ENCODE peak calls at places on chromosomes 12 and 14, in five cellular contexts. One of them, this sample, is unnamed.

GRCh38 chr14:49594347-49595089 is 4.2 kb upstream of the LRR1 start:
- DNase-seq in stimulated activated naive B cell treated with anti-CD40 and anti-IgM and Interleukin-4, amounts not matched to agents 10 μg/mL and 1 μg/mL and 100 μg/mL, for 72 hours: no peak
- DNase-seq in SK-N-MC: no peak
- DNase-seq in iPS-NIHi11: no peak
- DNase-seq in pons: peak
- DNase-seq in this sample: peak

GRCh38 chr12:72453550-72453949 is 181.4 kb downstream of the TRHDE start:
- DNase-seq in SK-N-MC: no peak
- DNase-seq in pons: no peak
- DNase-seq in stimulated activated naive B cell treated with anti-CD40 and anti-IgM and Interleukin-4, amounts not matched to agents 10 μg/mL and 1 μg/mL and 100 μg/mL, for 72 hours: no peak
- DNase-seq in iPS-NIHi11: no peak
- DNase-seq in this sample: no peak

GRCh38 chr12:50387487-50387886 is 8.9 kb downstream of the FAM186A start:
- DNase-seq in SK-N-MC: no peak
- DNase-seq in iPS-NIHi11: no peak
- DNase-seq in stimulated activated naive B cell treated with anti-CD40 and anti-IgM and Interleukin-4, amounts not matched to agents 10 μg/mL and 1 μg/mL and 100 μg/mL, for 72 hours: no peak
- DNase-seq in pons: no peak
- DNase-seq in this sample: no peak

GRCh38 chr12:26239508-26240328 is 44.3 kb downstream of the SSPN start:
- DNase-seq in pons: peak
- DNase-seq in SK-N-MC: no peak
- DNase-seq in iPS-NIHi11: no peak
- DNase-seq in stimulated activated naive B cell treated with anti-CD40 and anti-IgM and Interleukin-4, amounts not matched to agents 10 μg/mL and 1 μg/mL and 100 μg/mL, for 72 hours: no peak
- DNase-seq in this sample: no peak

GRCh38 chr12:91986084-91986483 is 159.6 kb downstream of the BTG1 start:
- DNase-seq in SK-N-MC: no peak
- DNase-seq in stimulated activated naive B cell treated with anti-CD40 and anti-IgM and Interleukin-4, amounts not matched to agents 10 μg/mL and 1 μg/mL and 100 μg/mL, for 72 hours: no peak
- DNase-seq in pons: no peak
- DNase-seq in iPS-NIHi11: no peak
- DNase-seq in this sample: no peak

GRCh38 chr12:52776435-52776834 is 710 bp downstream of the KRT76 start:
- DNase-seq in SK-N-MC: no peak
- DNase-seq in pons: no peak
- DNase-seq in iPS-NIHi11: no peak
- DNase-seq in stimulated activated naive B cell treated with anti-CD40 and anti-IgM and Interleukin-4, amounts not matched to agents 10 μg/mL and 1 μg/mL and 100 μg/mL, for 72 hours: no peak
- DNase-seq in this sample: no peak

GRCh38 chr14:104093366-104094055 is 8.0 kb downstream of the ASPG start:
- DNase-seq in SK-N-MC: no peak
- DNase-seq in iPS-NIHi11: no peak
- DNase-seq in stimulated activated naive B cell treated with anti-CD40 and anti-IgM and Interleukin-4, amounts not matched to agents 10 μg/mL and 1 μg/mL and 100 μg/mL, for 72 hours: no peak
- DNase-seq in pons: no peak
- DNase-seq in this sample: no peak

GRCh38 chr12:100445081-100445481 is 28.6 kb upstream of the NR1H4 start:
- DNase-seq in stimulated activated naive B cell treated with anti-CD40 and anti-IgM and Interleukin-4, amounts not matched to agents 10 μg/mL and 1 μg/mL and 100 μg/mL, for 72 hours: no peak
- DNase-seq in iPS-NIHi11: no peak
- DNase-seq in SK-N-MC: no peak
- DNase-seq in pons: no peak
- DNase-seq in this sample: no peak

GRCh38 chr14:87149583-87150354 is 843.2 kb downstream of the GALC start:
- DNase-seq in pons: no peak
- DNase-seq in SK-N-MC: no peak
- DNase-seq in iPS-NIHi11: peak
- DNase-seq in stimulated activated naive B cell treated with anti-CD40 and anti-IgM and Interleukin-4, amounts not matched to agents 10 μg/mL and 1 μg/mL and 100 μg/mL, for 72 hours: no peak
- DNase-seq in this sample: no peak

GRCh38 chr12:80178846-80179245 is 79.5 kb downstream of the OTOGL start:
- DNase-seq in iPS-NIHi11: no peak
- DNase-seq in stimulated activated naive B cell treated with anti-CD40 and anti-IgM and Interleukin-4, amounts not matched to agents 10 μg/mL and 1 μg/mL and 100 μg/mL, for 72 hours: no peak
- DNase-seq in pons: no peak
- DNase-seq in SK-N-MC: no peak
- DNase-seq in this sample: no peak

GRCh38 chr12:68403711-68404110 is 71.5 kb upstream of the MDM1 start:
- DNase-seq in stimulated activated naive B cell treated with anti-CD40 and anti-IgM and Interleukin-4, amounts not matched to agents 10 μg/mL and 1 μg/mL and 100 μg/mL, for 72 hours: no peak
- DNase-seq in iPS-NIHi11: no peak
- DNase-seq in pons: no peak
- DNase-seq in SK-N-MC: no peak
- DNase-seq in this sample: no peak

GRCh38 chr14:102775855-102776760 is 1.1 kb upstream of the TRAF3 start:
- DNase-seq in stimulated activated naive B cell treated with anti-CD40 and anti-IgM and Interleukin-4, amounts not matched to agents 10 μg/mL and 1 μg/mL and 100 μg/mL, for 72 hours: no peak
- DNase-seq in SK-N-MC: no peak
- DNase-seq in iPS-NIHi11: no peak
- DNase-seq in pons: peak
- DNase-seq in this sample: no peak

GRCh38 chr12:130617219-130617618 is 98.9 kb downstream of the RIMBP2 start:
- DNase-seq in SK-N-MC: no peak
- DNase-seq in pons: no peak
- DNase-seq in iPS-NIHi11: no peak
- DNase-seq in stimulated activated naive B cell treated with anti-CD40 and anti-IgM and Interleukin-4, amounts not matched to agents 10 μg/mL and 1 μg/mL and 100 μg/mL, for 72 hours: no peak
- DNase-seq in this sample: no peak

GRCh38 chr14:73261075-73261474 is 23.8 kb downstream of the PAPLN start:
- DNase-seq in pons: no peak
- DNase-seq in stimulated activated naive B cell treated with anti-CD40 and anti-IgM and Interleukin-4, amounts not matched to agents 10 μg/mL and 1 μg/mL and 100 μg/mL, for 72 hours: no peak
- DNase-seq in SK-N-MC: no peak
- DNase-seq in iPS-NIHi11: no peak
- DNase-seq in this sample: no peak

GRCh38 chr12:4763549-4763948 is 43.3 kb downstream of the GALNT8 start:
- DNase-seq in stimulated activated naive B cell treated with anti-CD40 and anti-IgM and Interleukin-4, amounts not matched to agents 10 μg/mL and 1 μg/mL and 100 μg/mL, for 72 hours: no peak
- DNase-seq in pons: no peak
- DNase-seq in SK-N-MC: no peak
- DNase-seq in iPS-NIHi11: peak
- DNase-seq in this sample: no peak

GRCh38 chr12:79155703-79156102 is 291.1 kb downstream of the SYT1 start:
- DNase-seq in pons: no peak
- DNase-seq in stimulated activated naive B cell treated with anti-CD40 and anti-IgM and Interleukin-4, amounts not matched to agents 10 μg/mL and 1 μg/mL and 100 μg/mL, for 72 hours: no peak
- DNase-seq in SK-N-MC: no peak
- DNase-seq in iPS-NIHi11: no peak
- DNase-seq in this sample: no peak

GRCh38 chr12:51625370-51625769 is 34.3 kb downstream of the SCN8A start:
- DNase-seq in iPS-NIHi11: no peak
- DNase-seq in stimulated activated naive B cell treated with anti-CD40 and anti-IgM and Interleukin-4, amounts not matched to agents 10 μg/mL and 1 μg/mL and 100 μg/mL, for 72 hours: no peak
- DNase-seq in pons: no peak
- DNase-seq in SK-N-MC: no peak
- DNase-seq in this sample: no peak

GRCh38 chr14:70013269-70013873 is 134.2 kb downstream of the SMOC1 start:
- DNase-seq in iPS-NIHi11: peak
- DNase-seq in pons: peak
- DNase-seq in SK-N-MC: no peak
- DNase-seq in stimulated activated naive B cell treated with anti-CD40 and anti-IgM and Interleukin-4, amounts not matched to agents 10 μg/mL and 1 μg/mL and 100 μg/mL, for 72 hours: no peak
- DNase-seq in this sample: peak

GRCh38 chr12:2650261-2651060 is 144.3 kb upstream of the FKBP4 start:
- DNase-seq in SK-N-MC: no peak
- DNase-seq in pons: no peak
- DNase-seq in stimulated activated naive B cell treated with anti-CD40 and anti-IgM and Interleukin-4, amounts not matched to agents 10 μg/mL and 1 μg/mL and 100 μg/mL, for 72 hours: no peak
- DNase-seq in iPS-NIHi11: no peak
- DNase-seq in this sample: no peak

GRCh38 chr12:106238146-106238545 is 9.7 kb downstream of the CKAP4 start:
- DNase-seq in pons: no peak
- DNase-seq in stimulated activated naive B cell treated with anti-CD40 and anti-IgM and Interleukin-4, amounts not matched to agents 10 μg/mL and 1 μg/mL and 100 μg/mL, for 72 hours: no peak
- DNase-seq in SK-N-MC: no peak
- DNase-seq in iPS-NIHi11: no peak
- DNase-seq in this sample: no peak

GRCh38 chr12:4506870-4507269 is 31.8 kb upstream of the RAD51AP1 start:
- DNase-seq in pons: no peak
- DNase-seq in SK-N-MC: no peak
- DNase-seq in iPS-NIHi11: no peak
- DNase-seq in stimulated activated naive B cell treated with anti-CD40 and anti-IgM and Interleukin-4, amounts not matched to agents 10 μg/mL and 1 μg/mL and 100 μg/mL, for 72 hours: no peak
- DNase-seq in this sample: no peak

GRCh38 chr14:75315143-75315542 is 36.5 kb downstream of the FOS start:
- DNase-seq in pons: peak
- DNase-seq in iPS-NIHi11: no peak
- DNase-seq in SK-N-MC: no peak
- DNase-seq in stimulated activated naive B cell treated with anti-CD40 and anti-IgM and Interleukin-4, amounts not matched to agents 10 μg/mL and 1 μg/mL and 100 μg/mL, for 72 hours: no peak
- DNase-seq in this sample: no peak

GRCh38 chr12:109264095-109264942 is 44.8 kb downstream of the FOXN4 start:
- DNase-seq in pons: peak
- DNase-seq in iPS-NIHi11: peak
- DNase-seq in SK-N-MC: no peak
- DNase-seq in stimulated activated naive B cell treated with anti-CD40 and anti-IgM and Interleukin-4, amounts not matched to agents 10 μg/mL and 1 μg/mL and 100 μg/mL, for 72 hours: no peak
- DNase-seq in this sample: peak